ENCODE peak calls at places on chromosome 6, in four cellular contexts. F is cardiac fibroblast, N is GM06990, J is fibroblast of the aortic adventitia. T is an unnamed sample.

GRCh38 chr6:18153311-18153703 is 1.6 kb downstream of the TPMT start:
- DNase-seq in F (no peak), N (no peak), J (no peak), T (no peak)

GRCh38 chr6:11609324-11610071 is 71.9 kb downstream of the TMEM170B start:
- DNase-seq in J (peak), F (peak), N (no peak), T (peak)

GRCh38 chr6:144216668-144217218 is 66.4 kb downstream of the STX11 start:
- DNase-seq in J (no peak), N (no peak), F (no peak), T (no peak)

GRCh38 chr6:167150815-167151557 is 6.8 kb downstream of the GPR31 start:
- DNase-seq in N (peak), F (no peak), J (no peak), T (no peak)

GRCh38 chr6:142297996-142298753 is 3.6 kb upstream of the ADGRG6 start:
- DNase-seq in J (peak), F (peak), N (no peak), T (peak)

GRCh38 chr6:130178692-130179091 is 44.1 kb downstream of the SAMD3 start:
- DNase-seq in N (no peak), F (peak), J (peak), T (peak)

GRCh38 chr6:157825243-157825904 is 2.3 kb downstream of the SNX9 start:
- DNase-seq in F (peak), J (peak), N (no peak), T (no peak)

GRCh38 chr6:146543211-146543939 is at the start of gene RAB32:
- DNase-seq in N (peak), F (peak), J (peak), T (peak)

GRCh38 chr6:27892596-27893058 is 19.6 kb downstream of the OR2B2 start:
- DNase-seq in J (peak), N (peak), F (no peak), T (peak)

DNA sequence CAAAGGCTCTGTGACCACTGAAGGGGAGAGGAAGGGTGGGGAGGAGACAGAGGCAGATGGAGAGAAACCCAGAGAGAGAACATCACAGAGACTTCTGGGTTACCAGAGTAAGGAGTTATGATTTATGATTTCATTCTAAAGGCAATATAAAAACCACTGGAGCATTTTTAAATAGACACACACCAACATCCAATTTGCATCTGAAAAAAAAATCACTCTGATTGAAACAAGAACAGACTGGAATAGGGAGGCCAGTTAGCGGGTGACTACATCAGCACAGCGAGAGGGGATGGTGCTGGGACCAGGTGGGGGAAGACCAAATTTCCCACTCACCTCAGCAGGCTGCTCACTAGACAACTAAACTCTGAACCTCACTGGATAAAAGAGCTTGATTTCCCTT is 104.8 kb downstream of the AGPAT4 start:
- DNase-seq in F (no peak), J (no peak), N (no peak), T (no peak)
- H3K4me3 ChIP-seq in F (no peak), J (no peak), N (no peak), T (no peak)

GRCh38 chr6:90217621-90218496 is 78.8 kb downstream of the BACH2 start:
- DNase-seq in J (no peak), N (no peak), F (no peak), T (no peak)
- H3K4me3 ChIP-seq in J (peak), N (no peak), F (peak), T (peak)

GRCh38 chr6:13273202-13273930 is 55.0 kb downstream of the TBC1D7 start:
- DNase-seq in N (no peak), F (no peak), J (no peak), T (no peak)
- H3K4me3 ChIP-seq in N (peak), F (no peak), J (no peak), T (no peak)

GRCh38 chr6:127458817-127459216 is 372 bp downstream of the KIAA0408 start:
- DNase-seq in J (peak), N (no peak), F (peak), T (peak)
- H3K4me3 ChIP-seq in J (peak), N (no peak), F (no peak), T (peak)

GRCh38 chr6:137707590-137708360 is 159.3 kb upstream of the TNFAIP3 start:
- DNase-seq in J (peak), N (peak), F (peak), T (peak)

GRCh38 chr6:137704802-137705165 is 162.3 kb upstream of the TNFAIP3 start:
- DNase-seq in N (no peak), J (no peak), F (no peak), T (no peak)

GRCh38 chr6:137707038-137707589 is 159.9 kb upstream of the TNFAIP3 start:
- DNase-seq in N (no peak), F (no peak), J (no peak), T (no peak)

GRCh38 chr6:137705166-137706064 is 161.6 kb upstream of the TNFAIP3 start:
- DNase-seq in F (peak), N (peak), J (peak), T (peak)

DNA sequence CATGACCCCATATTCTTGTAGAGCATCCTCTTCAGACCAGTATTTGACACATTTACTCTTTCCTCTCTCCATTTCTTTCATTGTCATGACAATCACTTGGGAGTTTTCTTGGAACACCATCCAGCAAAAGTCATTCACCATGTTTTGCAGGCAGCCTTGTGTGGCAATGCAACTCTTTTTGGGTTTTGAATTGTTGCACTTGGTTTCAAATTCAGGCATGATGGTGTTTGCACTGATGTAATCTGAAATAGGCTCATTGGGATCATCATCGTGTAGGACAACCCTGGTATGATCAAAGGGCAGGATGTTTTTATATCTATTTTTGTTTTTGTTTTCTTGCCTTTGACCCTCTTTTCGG is 161.0 kb upstream of the TNFAIP3 start:
- DNase-seq in N (no peak), F (no peak), J (no peak), T (no peak)
- H3K4me3 ChIP-seq in N (no peak), F (no peak), J (no peak), T (no peak)

GRCh38 chr6:117267766-117268534 is 2.6 kb downstream of the VGLL2 start:
- DNase-seq in F (no peak), J (no peak), N (no peak), T (no peak)

GRCh38 chr6:117270121-117270959 is 5.0 kb downstream of the VGLL2 start:
- DNase-seq in N (no peak), F (peak), J (no peak), T (no peak)

GRCh38 chr6:117270960-117271507 is 5.7 kb downstream of the VGLL2 start:
- DNase-seq in N (no peak), F (no peak), J (no peak), T (no peak)

GRCh38 chr6:117272032-117272866 is 6.9 kb downstream of the VGLL2 start:
- DNase-seq in J (no peak), N (no peak), F (no peak), T (no peak)

GRCh38 chr6:117269649-117270120 is 4.3 kb downstream of the VGLL2 start:
- DNase-seq in F (no peak), N (no peak), J (no peak), T (no peak)
- H3K4me3 ChIP-seq in F (no peak), N (no peak), J (no peak), T (no peak)

DNA sequence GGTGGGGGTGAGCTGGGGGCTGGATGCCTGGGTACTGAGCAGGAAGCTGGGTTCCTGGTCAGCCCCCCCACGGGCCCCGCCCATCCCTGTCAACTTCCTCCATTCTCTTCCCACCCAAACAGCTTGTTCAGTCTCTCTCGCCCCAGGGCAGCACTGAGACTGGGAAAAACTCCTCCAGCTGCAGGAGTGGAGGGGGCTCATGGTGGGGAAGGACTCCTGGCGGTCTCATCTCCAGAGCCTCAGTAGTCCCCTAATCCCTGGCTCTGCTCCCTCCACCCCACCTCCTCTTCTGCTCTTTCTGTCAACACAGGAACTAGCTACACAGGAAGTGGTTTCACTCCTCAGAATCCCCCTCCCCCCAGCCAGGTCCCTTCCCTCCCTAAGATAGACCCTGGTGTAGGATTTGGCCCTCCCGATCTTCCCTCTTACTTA is at the start of gene GPSM3:
- DNase-seq in J (no peak), F (peak), N (peak), T (peak)
- H3K4me3 ChIP-seq in J (no peak), F (no peak), N (peak), T (peak)